ENCODE peak calls at places on chromosome 1, in four cellular contexts. Y is fibroblast of lung, E is NB4, U is HEK293T. F is an unnamed sample.

GRCh38 chr1:163258181-163258580 is 55.5 kb upstream of the RGS5 start:
- DNase-seq in U (no peak), E (no peak), Y (peak), F (peak)

GRCh38 chr1:201739054-201739453 is 89.9 kb upstream of the IPO9 start:
- DNase-seq in U (no peak), Y (no peak), E (no peak), F (no peak)

GRCh38 chr1:243731301-243731891 is 118.6 kb downstream of the AKT3 start:
- DNase-seq in E (peak), U (no peak), Y (peak), F (peak)

GRCh38 chr1:162983671-162984425 is 85.3 kb upstream of the RGS4 start:
- DNase-seq in Y (peak), E (no peak), U (no peak), F (no peak)

GRCh38 chr1:165483412-165483811 is 38.5 kb upstream of the RXRG start:
- DNase-seq in E (no peak), Y (no peak), U (no peak), F (no peak)

GRCh38 chr1:62358974-62359373 is 39.7 kb upstream of the KANK4 start:
- DNase-seq in E (no peak), Y (no peak), U (no peak), F (no peak)

GRCh38 chr1:217048104-217048707 is 325.0 kb upstream of the ESRRG start:
- DNase-seq in E (peak), U (peak), Y (no peak), F (no peak)

GRCh38 chr1:56291374-56291841 is 288.0 kb downstream of the PLPP3 start:
- DNase-seq in E (no peak), Y (no peak), U (no peak), F (peak)

GRCh38 chr1:51341876-51342496 is 11.6 kb upstream of the TTC39A start:
- DNase-seq in Y (no peak), U (no peak), E (peak), F (no peak)

GRCh38 chr1:110218137-110218536 is 8.0 kb downstream of the KCNC4 start:
- DNase-seq in Y (no peak), E (no peak), U (no peak), F (no peak)

GRCh38 chr1:248858096-248858890 is 592 bp downstream of the ZNF692 start:
- DNase-seq in E (peak), Y (peak), U (peak), F (peak)

GRCh38 chr1:119466419-119466818 is 40.6 kb upstream of the HSD3B1 start:
- DNase-seq in Y (no peak), U (no peak), E (no peak), F (no peak)

F was measured in dermis blood vessel endothelial cell.